ENCODE peak calls at places on chromosomes 1 and 21, in five cellular contexts. G is lung, C is SJSA1, J is skeletal muscle cell, X is NCI-H2171. O is an unnamed sample.

GRCh38 chr1:241079459-241079858 is 277.5 kb downstream of the RGS7 start:
- DNase-seq in G (no peak), C (no peak), J (no peak), X (no peak), O (no peak)

GRCh38 chr1:108200627-108201106 is 524 bp upstream of the SLC25A24 start:
- DNase-seq in G (peak), C (peak), J (peak), X (peak), O (peak)

GRCh38 chr21:18384771-18385170 is 18.8 kb downstream of the TMPRSS15 start:
- DNase-seq in G (no peak), C (no peak), J (no peak), X (peak), O (no peak)

GRCh38 chr21:18249542-18250152 is 5.0 kb downstream of the CHODL start:
- DNase-seq in G (no peak), C (no peak), J (no peak), X (peak), O (no peak)

GRCh38 chr1:197467881-197468280 is 199.8 kb downstream of the CRB1 start:
- DNase-seq in G (no peak), C (no peak), J (peak), X (no peak), O (peak)

GRCh38 chr1:118948796-118949195 is 39.3 kb downstream of the TBX15 start:
- DNase-seq in G (no peak), C (peak), J (no peak), X (no peak), O (no peak)

GRCh38 chr1:41221995-41222991 is 19.8 kb downstream of the SCMH1 start:
- DNase-seq in G (no peak), C (no peak), J (no peak), X (peak), O (no peak)

GRCh38 chr1:222370911-222371717 is 176.8 kb downstream of the HHIPL2 start:
- DNase-seq in G (no peak), C (peak), J (peak), X (no peak), O (peak)

GRCh38 chr21:44345495-44345894 is 6.3 kb upstream of the CFAP410 start:
- DNase-seq in G (no peak), C (no peak), J (no peak), X (no peak), O (no peak)

GRCh38 chr1:175225805-175226129 is 33.2 kb upstream of the KIAA0040 start:
- DNase-seq in G (no peak), C (no peak), J (no peak), X (no peak), O (no peak)

GRCh38 chr1:21024918-21025317 is 151.8 kb downstream of the EIF4G3 start:
- DNase-seq in G (no peak), C (no peak), J (no peak), X (no peak), O (no peak)

GRCh38 chr1:245571872-245572294 is 417.1 kb downstream of the KIF26B start:
- DNase-seq in G (no peak), C (no peak), J (no peak), X (no peak), O (no peak)

GRCh38 chr1:20634594-20635084 is 1.4 kb downstream of the PINK1 start:
- DNase-seq in G (peak), C (no peak), J (no peak), X (no peak), O (no peak)

GRCh38 chr1:178684542-178685000 is 40.5 kb upstream of the RALGPS2 start:
- DNase-seq in G (no peak), C (peak), J (peak), X (no peak), O (peak)

GRCh38 chr1:61330018-61330417 is 247.7 kb downstream of the NFIA start:
- DNase-seq in G (no peak), C (no peak), J (no peak), X (no peak), O (no peak)

GRCh38 chr1:166813508-166814223 is 25.6 kb upstream of the POGK start:
- DNase-seq in G (no peak), C (no peak), J (no peak), X (no peak), O (no peak)

GRCh38 chr1:215269955-215270354 is 187.4 kb downstream of the KCNK2 start:
- DNase-seq in G (no peak), C (no peak), J (no peak), X (no peak), O (no peak)

GRCh38 chr1:15504436-15504835 is 19.6 kb downstream of the CASP9 start:
- DNase-seq in G (no peak), C (no peak), J (no peak), X (no peak), O (no peak)

GRCh38 chr21:45997205-45997494 is 15.6 kb downstream of the COL6A1 start:
- DNase-seq in G (no peak), C (no peak), J (no peak), X (no peak), O (no peak)

GRCh38 chr1:229972600-229973296 is 94.3 kb upstream of the GALNT2 start:
- DNase-seq in G (no peak), C (no peak), J (no peak), X (no peak), O (no peak)

GRCh38 chr1:53043271-53043670 is 18.7 kb upstream of the PODN start:
- DNase-seq in G (no peak), C (peak), J (no peak), X (no peak), O (no peak)

GRCh38 chr1:221687731-221688487 is 54.0 kb downstream of the DUSP10 start:
- DNase-seq in G (no peak), C (no peak), J (no peak), X (no peak), O (no peak)

GRCh38 chr1:115089443-115090340 is at the start of gene TSPAN2:
- DNase-seq in G (peak), C (peak), J (no peak), X (peak), O (peak)

GRCh38 chr21:35266546-35266945 is 217.4 kb upstream of the RUNX1 start:
- DNase-seq in G (no peak), C (peak), J (no peak), X (no peak), O (no peak)

GRCh38 chr1:231420299-231420958 is 1.7 kb downstream of the EGLN1 start:
- DNase-seq in G (no peak), C (peak), J (no peak), X (no peak), O (no peak)

GRCh38 chr1:247331526-247332214 is at the start of gene ZNF496:
- DNase-seq in G (peak), C (peak), J (peak), X (peak), O (peak)

GRCh38 chr21:37000381-37000780 is 6.1 kb upstream of the RIPPLY3 start:
- DNase-seq in G (no peak), C (no peak), J (no peak), X (no peak), O (no peak)

GRCh38 chr21:41901099-41901498 is 22.0 kb upstream of the PRDM15 start:
- DNase-seq in G (no peak), C (no peak), J (no peak), X (no peak), O (no peak)

GRCh38 chr1:204683284-204684205 is 2.0 kb downstream of the LRRN2 start:
- DNase-seq in G (no peak), C (no peak), J (no peak), X (no peak), O (no peak)

GRCh38 chr21:15001773-15002647 is 62.8 kb downstream of the NRIP1 start:
- DNase-seq in G (no peak), C (no peak), J (no peak), X (no peak), O (no peak)

GRCh38 chr1:1819762-1820161 is 41.5 kb upstream of the NADK start:
- DNase-seq in G (no peak), C (no peak), J (no peak), X (no peak), O (no peak)

GRCh38 chr1:1782399-1783221 is 4.3 kb upstream of the NADK start:
- DNase-seq in G (peak), C (no peak), J (no peak), X (no peak), O (peak)

GRCh38 chr1:201624741-201625646 is 86.1 kb downstream of the NAV1 start:
- DNase-seq in G (no peak), C (peak), J (peak), X (no peak), O (peak)

GRCh38 chr1:34425785-34426184 is 249.1 kb downstream of the C1orf94 start:
- DNase-seq in G (no peak), C (no peak), J (no peak), X (no peak), O (no peak)

GRCh38 chr1:192951961-192952460 is 107.1 kb downstream of the UCHL5 start:
- DNase-seq in G (no peak), C (no peak), J (peak), X (no peak), O (peak)

GRCh38 chr21:46295996-46296752 is 10.0 kb downstream of the YBEY start:
- DNase-seq in G (no peak), C (no peak), J (peak), X (no peak), O (peak)

GRCh38 chr1:89938171-89939055 is 56.5 kb upstream of the ZNF326 start:
- DNase-seq in G (no peak), C (peak), J (no peak), X (no peak), O (no peak)

GRCh38 chr21:44450999-44451398 is 4.3 kb upstream of the LRRC3 start:
- DNase-seq in G (no peak), C (no peak), J (no peak), X (no peak), O (no peak)

GRCh38 chr1:200042437-200043329 is 15.2 kb downstream of the NR5A2 start:
- DNase-seq in G (no peak), C (peak), J (no peak), X (no peak), O (no peak)

GRCh38 chr1:9687876-9688582 is 36.5 kb downstream of the PIK3CD start:
- DNase-seq in G (no peak), C (peak), J (no peak), X (no peak), O (no peak)

O was measured in stromal cell of bone marrow.